ENCODE peak calls at places on chromosomes 16 and 17, in four cellular contexts. X is right atrium auricular region; M is activated CD8-positive, alpha-beta T cell treated with anti-CD3 and anti-CD28 coated beads, Interleukin-2, amount 10 ng/mL, durations not matched to agents 7 days and 5 days; I is pancreas. E is an unnamed sample.
A peak's percentile ranks its signal among the peaks of the same experiment; 100 is the strongest.

GRCh38 chr17:40320771-40321501 is 12.0 kb downstream of the RARA start:
- DNase-seq in M (peak; percentile 54), X (peak; percentile 91), I (peak; percentile 60), E (no peak)

GRCh38 chr16:81060576-81061306 is 16.3 kb downstream of the C16orf46 start:
- DNase-seq in I (no peak), M (no peak), X (no peak), E (no peak)

GRCh38 chr16:81688182-81688581 is 90.9 kb upstream of the PLCG2 start:
- DNase-seq in I (no peak), X (no peak), M (peak; percentile 42), E (no peak)

GRCh38 chr17:44308865-44309264 is 464 bp downstream of the RUNDC3A start:
- DNase-seq in I (no peak), X (no peak), M (no peak), E (no peak)

GRCh38 chr16:19707699-19708497 is 10.1 kb downstream of the KNOP1 start:
- DNase-seq in X (no peak), I (peak; percentile 34), M (no peak), E (no peak)

GRCh38 chr17:80463784-80464400 is 12.5 kb downstream of the NPTX1 start:
- DNase-seq in X (no peak), M (no peak), I (peak; percentile 43), E (no peak)

GRCh38 chr16:69889295-69889964 is 61.7 kb upstream of the CLEC18A start:
- DNase-seq in I (no peak), M (no peak), X (no peak), E (no peak)

GRCh38 chr16:81939164-81940067 is 71.9 kb downstream of the SDR42E1 start:
- DNase-seq in X (no peak), I (no peak), M (no peak), E (peak; percentile 37)

GRCh38 chr17:49450735-49451134 is 36.1 kb upstream of the PHB1 start:
- DNase-seq in M (peak; percentile 24), X (no peak), I (no peak), E (no peak)

GRCh38 chr16:22938647-22939046 is 124.7 kb downstream of the HS3ST2 start:
- DNase-seq in I (no peak), M (no peak), X (no peak), E (no peak)

GRCh38 chr16:67110136-67110847 is 551 bp downstream of the PHAF1 start:
- DNase-seq in X (no peak), I (peak; percentile 63), M (peak; percentile 33), E (no peak)

GRCh38 chr17:56876766-56877179 is 37.1 kb downstream of the TRIM25 start:
- DNase-seq in M (no peak), I (no peak), X (no peak), E (no peak)